ENCODE peak calls at places on chromosomes 6 and 20, in five cellular contexts. F, N, Z, J and G are unnamed samples.

GRCh38 chr6:97282238-97282725 is 734 bp downstream of the MMS22L start:
- DNase-seq in F (no peak), J (no peak), N (no peak), Z (peak; percentile 13), G (no peak)

GRCh38 chr6:130885392-130886192 is 58.4 kb downstream of the SMLR1 start:
- DNase-seq in Z (peak; percentile 85), N (peak; percentile 91), J (peak; percentile 60), F (peak; percentile 77), G (no peak)

GRCh38 chr6:46380152-46380807 is 111.0 kb downstream of the RCAN2 start:
- DNase-seq in F (no peak), J (no peak), Z (no peak), N (no peak), G (no peak)

GRCh38 chr6:20916081-20916480 is 381.8 kb downstream of the CDKAL1 start:
- DNase-seq in J (no peak), N (peak; percentile 88), F (no peak), Z (peak; percentile 90), G (no peak)

GRCh38 chr6:15574497-15574896 is 88.3 kb downstream of the DTNBP1 start:
- DNase-seq in Z (no peak), F (no peak), J (no peak), N (no peak), G (no peak)

GRCh38 chr6:111711476-111711875 is 105.8 kb upstream of the TRAF3IP2 start:
- DNase-seq in J (no peak), Z (no peak), F (no peak), N (no peak), G (peak; percentile 58)

GRCh38 chr20:25309395-25310267 is 61.7 kb downstream of the PYGB start:
- DNase-seq in N (peak; percentile 89), Z (peak; percentile 97), F (no peak), J (no peak), G (no peak)

GRCh38 chr6:43786664-43787329 is 16.8 kb downstream of the VEGFA start:
- DNase-seq in J (no peak), N (peak; percentile 29), F (no peak), Z (no peak), G (no peak)

GRCh38 chr6:143176090-143177021 is 115.7 kb downstream of the AIG1 start:
- DNase-seq in J (no peak), F (no peak), Z (peak; percentile 90), N (peak; percentile 89), G (no peak)

GRCh38 chr20:59737816-59738215 is 133.5 kb downstream of the PHACTR3 start:
- DNase-seq in F (no peak), N (no peak), Z (no peak), J (no peak), G (no peak)

GRCh38 chr20:40525356-40525755 is 163.7 kb downstream of the MAFB start:
- DNase-seq in F (no peak), Z (peak; percentile 68), N (peak; percentile 44), J (no peak), G (no peak)

GRCh38 chr20:40868568-40869223 is 159.9 kb upstream of the TOP1 start:
- DNase-seq in Z (peak; percentile 71), N (peak; percentile 65), F (no peak), J (no peak), G (peak; percentile 64)

GRCh38 chr6:14444296-14444993 is 326.9 kb downstream of the CD83 start:
- DNase-seq in J (no peak), Z (no peak), F (no peak), N (no peak), G (no peak)

GRCh38 chr20:42483694-42484303 is 705.9 kb downstream of the PTPRT start:
- DNase-seq in F (no peak), Z (no peak), J (no peak), N (no peak), G (no peak)

DNA sequence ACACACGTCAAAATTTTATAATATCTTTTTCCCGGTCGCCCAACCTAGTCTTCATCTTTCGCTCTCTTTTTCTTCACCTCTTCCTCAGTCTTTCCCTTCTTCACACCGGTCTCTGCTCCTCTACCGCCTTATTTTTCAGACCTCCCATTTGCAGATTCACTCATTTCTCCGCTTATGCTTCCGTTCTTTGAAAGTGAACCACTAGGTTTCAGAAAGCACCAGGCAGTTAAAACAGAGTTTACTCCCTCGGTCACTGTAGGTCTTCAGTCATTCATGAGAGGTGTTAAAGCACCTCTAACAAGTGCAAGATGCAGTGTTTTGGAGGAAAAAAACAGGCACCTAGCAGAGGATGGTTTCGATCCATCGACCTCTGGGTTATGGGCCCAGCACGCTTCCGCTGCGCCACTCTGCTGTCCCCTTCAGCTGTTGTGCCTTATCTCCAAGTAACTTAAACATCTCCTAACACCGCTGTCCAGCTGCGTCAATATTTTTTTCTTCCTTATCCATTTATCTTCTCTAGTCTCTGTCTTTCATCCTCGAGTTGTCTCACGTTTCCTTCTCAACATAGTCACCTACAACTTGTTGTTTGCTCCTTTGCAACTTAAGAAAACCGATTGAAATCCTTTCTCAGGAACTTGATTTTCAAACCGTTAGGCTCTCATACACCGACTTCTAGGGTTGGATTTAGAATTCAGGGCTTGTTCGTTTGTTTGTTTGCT is 119.7 kb upstream of the ZNF184 start:
- DNase-seq in Z (peak; percentile 73), J (no peak), F (peak; percentile 22), N (peak; percentile 92), G (no peak)
- H3K4me3 ChIP-seq in Z (peak overlapping the region; percentile 69), J (no peak overlapping the region), F (no peak overlapping the region), N (peak overlapping the region; percentile 22), G (no peak overlapping the region)

GRCh38 chr6:33080127-33081089 is 4.6 kb downstream of the HLA-DPB1 start:
- DNase-seq in Z (peak; percentile 66), F (no peak), N (peak; percentile 61), J (no peak), G (peak; percentile 84)

GRCh38 chr6:33078442-33078841 is 2.7 kb downstream of the HLA-DPB1 start:
- DNase-seq in F (no peak), Z (no peak), J (no peak), N (no peak), G (no peak)

GRCh38 chr6:33077908-33078307 is 2.1 kb downstream of the HLA-DPB1 start:
- DNase-seq in F (no peak), N (no peak), Z (no peak), J (no peak), G (no peak)

GRCh38 chr6:33079575-33079974 is 3.8 kb downstream of the HLA-DPB1 start:
- DNase-seq in N (no peak), J (no peak), F (no peak), Z (no peak), G (no peak)

DNA sequence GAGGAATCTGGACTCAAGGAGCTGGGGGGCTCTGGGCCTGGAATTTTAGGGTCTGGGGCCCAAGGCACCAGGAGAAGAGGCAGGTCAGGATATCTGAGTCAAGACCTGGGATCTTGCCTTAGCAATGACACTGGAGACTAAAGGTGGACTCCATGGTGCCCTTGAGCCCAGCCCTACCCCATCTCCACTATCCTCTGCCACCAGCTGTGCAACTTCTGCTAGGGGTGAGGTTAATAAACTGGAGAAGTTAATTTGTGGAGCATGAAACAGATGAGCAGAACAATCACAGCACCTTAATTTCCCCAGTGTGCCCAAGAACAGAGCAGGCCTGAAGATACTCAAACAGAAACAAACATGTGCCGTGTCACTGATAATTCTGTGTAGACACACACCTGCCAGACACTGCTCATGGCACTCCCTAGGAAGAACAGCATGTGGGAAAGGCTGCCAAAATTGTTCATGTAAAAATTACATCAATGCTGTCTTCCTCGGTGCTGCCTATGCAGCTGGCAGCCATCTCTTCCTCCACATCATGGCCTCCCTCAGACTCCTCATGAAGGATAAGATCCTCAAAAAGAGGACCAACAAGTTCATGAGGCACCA is 3.2 kb downstream of the HLA-DPB1 start:
- DNase-seq in N (no peak), J (no peak), Z (no peak), F (no peak), G (no peak)
- H3K4me3 ChIP-seq in N (no peak overlapping the region), J (no peak overlapping the region), Z (no peak overlapping the region), F (no peak overlapping the region), G (no peak overlapping the region)

DNA sequence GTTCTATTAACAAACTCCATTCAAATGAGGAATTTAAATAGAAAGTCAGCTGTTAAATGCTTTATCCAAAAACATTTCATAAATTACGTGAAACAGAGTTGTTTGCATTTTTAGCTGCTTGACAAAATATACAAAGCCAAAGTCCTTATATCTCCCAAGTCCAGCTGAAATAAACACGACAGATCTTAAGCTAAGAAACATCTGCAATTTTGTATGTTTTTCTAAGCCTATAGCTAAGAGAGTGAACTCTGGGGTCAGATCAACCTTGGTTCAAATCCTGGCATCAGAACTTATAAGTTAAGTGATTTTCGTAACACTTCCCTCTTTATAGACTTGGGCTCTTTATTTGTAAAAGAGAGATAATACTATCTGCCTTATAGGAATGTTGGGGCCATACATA is 176.7 kb downstream of the PTPRK start:
- DNase-seq in J (no peak), Z (no peak), F (no peak), N (no peak), G (no peak)
- H3K4me3 ChIP-seq in J (no peak overlapping the region), Z (no peak overlapping the region), F (no peak overlapping the region), N (no peak overlapping the region), G (no peak overlapping the region)

GRCh38 chr6:52423448-52423847 is 3.3 kb downstream of the EFHC1 start:
- DNase-seq in N (no peak), Z (no peak), J (no peak), F (no peak), G (no peak)
- H3K4me3 ChIP-seq in N (no peak overlapping the region), Z (no peak overlapping the region), J (no peak overlapping the region), F (no peak overlapping the region), G (no peak overlapping the region)

GRCh38 chr20:61933481-61933950 is 132.2 kb downstream of the TAF4 start:
- DNase-seq in F (no peak), J (no peak), N (no peak), Z (no peak), G (no peak)

GRCh38 chr20:61930776-61931475 is 134.8 kb downstream of the TAF4 start:
- DNase-seq in J (no peak), F (no peak), N (no peak), Z (no peak), G (no peak)

GRCh38 chr20:61932711-61933480 is 132.8 kb downstream of the TAF4 start:
- DNase-seq in F (no peak), Z (no peak), J (no peak), N (no peak), G (no peak)

GRCh38 chr20:61931476-61932198 is 134.0 kb downstream of the TAF4 start:
- DNase-seq in F (no peak), Z (no peak), J (no peak), N (no peak), G (no peak)

DNA sequence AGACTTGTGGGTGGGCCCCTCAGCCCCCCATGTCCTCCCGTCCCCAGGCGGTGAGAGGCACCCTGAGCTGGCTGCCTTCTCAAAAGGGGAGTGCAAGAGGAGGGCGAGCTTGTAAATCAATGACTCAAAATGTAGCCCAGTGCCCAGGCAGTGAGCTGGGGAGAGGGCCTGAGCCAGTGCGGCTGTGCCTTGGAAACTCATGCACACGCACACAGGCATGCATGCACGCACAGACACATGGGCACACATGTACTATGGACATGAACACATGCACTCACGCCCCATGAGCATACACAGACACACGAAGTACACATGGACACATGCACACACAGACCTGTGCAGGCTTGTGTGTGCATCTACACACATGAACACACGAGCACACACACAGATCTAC is 133.5 kb downstream of the TAF4 start:
- DNase-seq in N (no peak), J (no peak), F (no peak), Z (no peak), G (no peak)
- H3K4me3 ChIP-seq in N (no peak overlapping the region), J (no peak overlapping the region), F (no peak overlapping the region), Z (no peak overlapping the region), G (no peak overlapping the region)